ENCODE peak calls at places on chromosomes 7 and 10, in ten cellular contexts. P, U, Y, N, X, I, A, V, L and C are unnamed samples.

GRCh38 chr7:41977165-41977651 is 259.8 kb downstream of the GLI3 start:
- DNase-seq in P (no peak), U (no peak), Y (peak), N (peak), X (no peak), I (peak), A (no peak), V (no peak), L (no peak), C (no peak)

GRCh38 chr10:113709221-113709838 is 29.6 kb downstream of the CASP7 start:
- DNase-seq in P (no peak), U (no peak), Y (peak), N (no peak), X (no peak), I (peak), A (no peak), V (no peak), L (no peak), C (no peak)

GRCh38 chr7:130912086-130912909 is 178.3 kb upstream of the KLF14 start:
- DNase-seq in P (no peak), U (no peak), Y (peak), N (no peak), X (no peak), I (peak), A (no peak), V (no peak), L (no peak), C (peak)

GRCh38 chr10:68154211-68154497 is 44.9 kb downstream of the MYPN start:
- DNase-seq in P (no peak), U (peak), Y (peak), N (no peak), X (no peak), I (peak), A (peak), V (no peak), L (no peak), C (no peak)

GRCh38 chr10:12466701-12467100 is 117.4 kb downstream of the CAMK1D start:
- DNase-seq in P (no peak), U (no peak), Y (peak), N (no peak), X (no peak), I (peak), A (no peak), V (no peak), L (no peak), C (no peak)

GRCh38 chr10:45422862-45423659 is 49.0 kb downstream of the ALOX5 start:
- DNase-seq in P (no peak), U (no peak), Y (no peak), N (no peak), X (no peak), I (no peak), A (no peak), V (no peak), L (no peak), C (no peak)

GRCh38 chr7:24669971-24670591 is 87.2 kb downstream of the GSDME start:
- DNase-seq in P (no peak), U (no peak), Y (no peak), N (no peak), X (no peak), I (no peak), A (no peak), V (no peak), L (no peak), C (no peak)

GRCh38 chr7:36441344-36442022 is 51.8 kb downstream of the ANLN start:
- DNase-seq in P (no peak), U (no peak), Y (no peak), N (no peak), X (no peak), I (no peak), A (no peak), V (no peak), L (no peak), C (no peak)

GRCh38 chr7:99394188-99394502 is 14.3 kb downstream of the PDAP1 start:
- DNase-seq in P (no peak), U (no peak), Y (no peak), N (no peak), X (no peak), I (no peak), A (no peak), V (no peak), L (no peak), C (no peak)

GRCh38 chr7:104900525-104900924 is 113.5 kb upstream of the KMT2E start:
- DNase-seq in P (no peak), U (no peak), Y (no peak), N (no peak), X (no peak), I (no peak), A (no peak), V (no peak), L (no peak), C (no peak)

GRCh38 chr10:49758249-49758930 is 3.7 kb downstream of the OGDHL start:
- DNase-seq in P (no peak), U (no peak), Y (no peak), N (no peak), X (no peak), I (no peak), A (peak), V (no peak), L (no peak), C (no peak)

GRCh38 chr10:28266449-28267224 is 36.2 kb downstream of the MPP7 start:
- DNase-seq in P (no peak), U (no peak), Y (no peak), N (no peak), X (no peak), I (no peak), A (no peak), V (no peak), L (no peak), C (no peak)

GRCh38 chr10:64174666-64175265 is 653.6 kb downstream of the REEP3 start:
- DNase-seq in P (no peak), U (no peak), Y (no peak), N (no peak), X (no peak), I (no peak), A (no peak), V (no peak), L (no peak), C (no peak)

GRCh38 chr7:3927446-3928110 is 626.5 kb downstream of the SDK1 start:
- DNase-seq in P (no peak), U (no peak), Y (no peak), N (no peak), X (no peak), I (no peak), A (no peak), V (no peak), L (no peak), C (peak)

GRCh38 chr10:88270871-88271713 is 312.0 kb downstream of the RNLS start:
- DNase-seq in P (peak), U (peak), Y (no peak), N (no peak), X (peak), I (peak), A (no peak), V (no peak), L (no peak), C (no peak)

GRCh38 chr10:69636626-69637550 is 6.8 kb downstream of the FAM241B start:
- DNase-seq in P (no peak), U (no peak), Y (no peak), N (peak), X (no peak), I (no peak), A (peak), V (no peak), L (no peak), C (no peak)

GRCh38 chr10:98013776-98014175 is 16.6 kb downstream of the CRTAC1 start:
- DNase-seq in P (no peak), U (no peak), Y (no peak), N (no peak), X (no peak), I (no peak), A (no peak), V (no peak), L (no peak), C (no peak)

GRCh38 chr10:89138755-89139154 is 68.4 kb downstream of the CH25H start:
- DNase-seq in P (no peak), U (no peak), Y (peak), N (no peak), X (no peak), I (peak), A (no peak), V (no peak), L (no peak), C (no peak)

GRCh38 chr7:158774916-158775315 is 54.4 kb downstream of the ESYT2 start:
- DNase-seq in P (no peak), U (no peak), Y (no peak), N (no peak), X (no peak), I (peak), A (no peak), V (no peak), L (no peak), C (peak)

GRCh38 chr7:98192781-98193457 is 18.3 kb upstream of the BHLHA15 start:
- DNase-seq in P (no peak), U (no peak), Y (no peak), N (no peak), X (no peak), I (peak), A (no peak), V (no peak), L (no peak), C (no peak)

GRCh38 chr10:37957841-37958240 is 18.6 kb downstream of the ZNF25 start:
- DNase-seq in P (no peak), U (no peak), Y (no peak), N (no peak), X (no peak), I (no peak), A (no peak), V (no peak), L (no peak), C (no peak)

GRCh38 chr10:97531401-97531985 is 32.8 kb downstream of the UBTD1 start:
- DNase-seq in P (no peak), U (no peak), Y (peak), N (no peak), X (no peak), I (peak), A (no peak), V (no peak), L (no peak), C (no peak)

GRCh38 chr7:105752671-105753275 is 123.6 kb downstream of the ATXN7L1 start:
- DNase-seq in P (no peak), U (no peak), Y (no peak), N (no peak), X (no peak), I (no peak), A (no peak), V (no peak), L (no peak), C (no peak)

GRCh38 chr10:25815236-25815635 is 118.8 kb upstream of the MYO3A start:
- DNase-seq in P (no peak), U (no peak), Y (peak), N (no peak), X (no peak), I (no peak), A (no peak), V (no peak), L (no peak), C (no peak)

GRCh38 chr10:78830062-78830974 is 238.4 kb upstream of the ZMIZ1 start:
- DNase-seq in P (no peak), U (no peak), Y (no peak), N (no peak), X (no peak), I (peak), A (no peak), V (no peak), L (no peak), C (no peak)

GRCh38 chr10:78507761-78508160 is 474.1 kb downstream of the RPS24 start:
- DNase-seq in P (no peak), U (no peak), Y (no peak), N (no peak), X (no peak), I (no peak), A (no peak), V (no peak), L (no peak), C (peak)

GRCh38 chr10:77175631-77176222 is 461.9 kb downstream of the KCNMA1 start:
- DNase-seq in P (no peak), U (no peak), Y (no peak), N (no peak), X (no peak), I (no peak), A (no peak), V (no peak), L (no peak), C (no peak)

GRCh38 chr10:99832439-99832838 is 50.0 kb downstream of the ABCC2 start:
- DNase-seq in P (no peak), U (no peak), Y (no peak), N (no peak), X (no peak), I (no peak), A (no peak), V (no peak), L (no peak), C (no peak)

GRCh38 chr10:110433740-110434139 is 64.0 kb upstream of the DUSP5 start:
- DNase-seq in P (no peak), U (no peak), Y (no peak), N (no peak), X (no peak), I (no peak), A (peak), V (no peak), L (no peak), C (no peak)

GRCh38 chr10:101897633-101898032 is 54.0 kb upstream of the KCNIP2 start:
- DNase-seq in P (no peak), U (no peak), Y (peak), N (no peak), X (no peak), I (peak), A (no peak), V (no peak), L (no peak), C (no peak)

GRCh38 chr10:21427804-21428481 is 97.5 kb downstream of the SKIDA1 start:
- DNase-seq in P (no peak), U (no peak), Y (peak), N (peak), X (no peak), I (peak), A (no peak), V (no peak), L (no peak), C (no peak)

GRCh38 chr7:2934984-2935740 is 91.1 kb upstream of the GNA12 start:
- DNase-seq in P (no peak), U (no peak), Y (no peak), N (no peak), X (no peak), I (no peak), A (peak), V (no peak), L (peak), C (no peak)

GRCh38 chr7:35571596-35572240 is 123.2 kb downstream of the HERPUD2 start:
- DNase-seq in P (no peak), U (no peak), Y (no peak), N (no peak), X (no peak), I (no peak), A (no peak), V (no peak), L (no peak), C (no peak)

GRCh38 chr7:116122972-116123595 is 87.3 kb upstream of the TES start:
- DNase-seq in P (no peak), U (no peak), Y (peak), N (peak), X (no peak), I (peak), A (no peak), V (no peak), L (no peak), C (no peak)

GRCh38 chr10:127300868-127301321 is 104.5 kb upstream of the INSYN2A start:
- DNase-seq in P (no peak), U (no peak), Y (no peak), N (no peak), X (no peak), I (no peak), A (no peak), V (no peak), L (no peak), C (no peak)

GRCh38 chr10:127302343-127302742 is 106.0 kb upstream of the INSYN2A start:
- DNase-seq in P (no peak), U (no peak), Y (no peak), N (no peak), X (no peak), I (no peak), A (no peak), V (no peak), L (no peak), C (no peak)

GRCh38 chr10:127299956-127300689 is 103.7 kb upstream of the INSYN2A start:
- DNase-seq in P (no peak), U (no peak), Y (no peak), N (no peak), X (no peak), I (no peak), A (no peak), V (no peak), L (no peak), C (peak)

GRCh38 chr10:127303746-127304145 is 107.4 kb upstream of the INSYN2A start:
- DNase-seq in P (no peak), U (no peak), Y (no peak), N (no peak), X (no peak), I (no peak), A (no peak), V (no peak), L (no peak), C (no peak)

DNA sequence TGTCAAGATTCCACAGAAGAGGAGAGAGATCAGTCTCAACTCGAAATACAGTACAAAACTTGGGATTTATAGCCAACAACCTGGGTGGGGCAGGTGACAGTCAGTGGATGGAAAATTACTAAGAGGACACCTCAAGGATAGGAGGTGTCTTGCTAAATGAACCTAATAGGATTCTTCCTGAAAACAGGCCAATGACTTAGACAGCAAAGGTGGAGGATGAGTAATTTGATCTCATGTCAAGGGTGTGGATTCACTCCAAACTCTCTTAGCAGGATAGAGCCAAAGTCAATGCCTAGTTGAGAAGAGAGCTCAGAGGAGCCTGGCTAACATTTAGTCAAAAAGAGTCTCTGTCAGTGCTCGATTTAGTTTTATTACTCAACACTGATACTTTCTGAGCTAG is 106.7 kb upstream of the INSYN2A start:
- DNase-seq in P (no peak), U (no peak), Y (no peak), N (no peak), X (no peak), I (no peak), A (no peak), V (no peak), L (no peak), C (no peak)
- H3K27ac ChIP-seq in P (no peak), U (no peak), Y (no peak), N (no peak), X (no peak), I (no peak), A (no peak), V (no peak), L (no peak), C (no peak)

DNA sequence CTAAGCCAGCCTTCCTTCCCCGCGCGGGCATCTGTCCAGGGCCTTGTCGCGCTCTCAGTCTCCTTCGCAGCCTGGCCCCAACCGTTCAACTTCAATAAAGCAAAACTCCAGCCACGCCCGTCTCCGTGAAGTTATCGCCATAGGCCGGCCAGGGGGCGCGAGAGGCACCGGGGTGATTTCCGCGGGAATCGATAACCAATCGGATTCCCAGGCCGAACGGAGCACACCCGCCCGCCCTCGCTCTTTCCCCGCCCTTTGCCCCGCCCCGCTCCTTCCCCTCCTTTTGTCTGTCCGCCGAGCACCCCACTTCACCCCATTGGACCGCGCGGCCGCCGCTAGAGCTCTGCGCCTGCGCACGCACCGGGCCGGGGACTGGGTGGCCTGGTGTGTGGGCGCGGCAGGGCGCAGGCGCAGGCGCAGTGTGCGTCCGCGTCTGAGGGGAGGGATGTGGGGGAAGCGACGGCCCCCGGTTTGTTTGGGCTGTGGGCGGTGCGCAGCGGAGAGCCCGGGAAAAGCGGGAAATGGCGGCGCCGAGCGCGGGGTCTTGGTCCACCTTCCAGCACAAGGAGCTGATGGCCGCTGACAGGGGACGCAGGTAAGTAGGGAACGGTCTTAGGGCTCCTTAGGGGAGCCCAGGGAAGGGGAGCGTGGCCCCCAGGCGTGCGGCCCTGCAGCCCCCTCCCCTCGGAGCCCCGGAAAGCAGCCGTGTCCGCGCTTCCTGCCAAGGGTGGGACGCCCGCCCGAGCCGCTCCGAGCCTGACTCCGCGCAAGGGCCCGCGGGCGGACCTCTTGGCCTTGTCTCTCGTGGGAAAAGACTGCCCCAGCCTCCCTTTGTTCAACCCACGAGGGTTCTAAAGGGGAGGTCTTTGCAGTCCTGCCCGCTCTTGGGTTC is at the start of gene CASP2:
- DNase-seq in P (peak), U (peak), Y (peak), N (peak), X (peak), I (peak), A (peak), V (peak), L (peak), C (no peak)
- TF ChIP-seq CTCF in P (peak), U (no peak), Y (peak), N (no peak), X (peak), I (peak), A (peak), V (peak), L (peak), C (no peak)

GRCh38 chr10:35643151-35643975 is 1.3 kb upstream of the FZD8 start:
- DNase-seq in P (no peak), U (peak), Y (peak), N (no peak), X (no peak), I (peak), A (peak), V (peak), L (peak), C (no peak)
- H3K27ac ChIP-seq in P (no peak), U (peak), Y (no peak), N (no peak), X (no peak), I (no peak), A (peak), V (peak), L (peak), C (peak)

GRCh38 chr7:26444554-26444953 is 152.9 kb downstream of the SNX10 start:
- DNase-seq in P (no peak), U (no peak), Y (no peak), N (no peak), X (no peak), I (no peak), A (no peak), V (no peak), L (no peak), C (no peak)
- TF ChIP-seq CTCF in P (no peak), U (no peak), Y (no peak), N (no peak), X (no peak), I (no peak), A (no peak), V (no peak), L (no peak), C (no peak)

GRCh38 chr7:1559626-1560590 is 3.9 kb upstream of the TMEM184A start:
- DNase-seq in P (no peak), U (no peak), Y (no peak), N (no peak), X (no peak), I (no peak), A (no peak), V (no peak), L (no peak), C (no peak)
- H3K27ac ChIP-seq in P (no peak), U (no peak), Y (no peak), N (peak), X (no peak), I (no peak), A (no peak), V (no peak), L (no peak), C (peak)

DNA sequence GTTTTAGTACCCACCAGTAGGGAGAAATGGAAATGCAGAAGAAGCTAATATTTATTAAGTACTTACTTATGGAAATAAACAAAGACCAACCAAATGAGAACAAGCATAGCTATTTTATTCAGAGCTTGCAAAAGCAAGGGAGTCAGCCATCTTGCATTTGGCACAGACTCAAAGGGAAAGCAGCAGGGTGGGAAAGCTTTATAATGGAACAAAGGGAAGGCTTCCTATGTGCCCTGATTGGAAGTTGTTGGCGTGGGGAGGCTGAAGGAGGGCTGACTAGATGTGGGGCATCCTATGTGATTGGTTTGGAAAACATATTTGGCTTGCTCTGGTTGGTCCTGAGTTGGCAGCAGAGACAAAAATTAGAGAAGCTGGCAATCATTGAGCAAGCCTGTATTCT is 595.3 kb upstream of the GHITM start:
- DNase-seq in P (no peak), U (no peak), Y (no peak), N (no peak), X (no peak), I (no peak), A (no peak), V (no peak), L (no peak), C (no peak)
- TF ChIP-seq CTCF in P (no peak), U (no peak), Y (no peak), N (no peak), X (no peak), I (no peak), A (no peak), V (no peak), L (no peak), C (no peak)

DNA sequence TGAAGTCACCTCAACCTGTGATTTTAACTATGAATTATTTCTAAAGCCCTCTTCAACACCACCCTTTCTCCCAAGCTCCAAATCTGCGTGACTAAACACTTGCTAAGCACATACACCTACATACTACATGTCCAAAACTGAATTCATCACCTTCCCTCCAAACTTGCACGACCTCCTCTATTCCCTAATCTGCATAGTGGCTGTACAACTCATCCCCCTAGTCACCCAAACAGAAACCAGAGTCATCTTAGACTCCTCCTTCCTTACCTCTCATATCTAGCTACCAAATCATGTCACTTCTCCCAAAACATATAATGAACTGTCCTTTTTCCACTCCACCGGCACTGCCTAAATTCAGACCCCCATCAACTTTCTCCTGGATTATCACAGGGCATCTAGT is 16.2 kb downstream of the ARHGAP21 start:
- DNase-seq in P (no peak), U (no peak), Y (no peak), N (no peak), X (no peak), I (no peak), A (no peak), V (no peak), L (no peak), C (no peak)
- H3K27ac ChIP-seq in P (no peak), U (no peak), Y (peak), N (no peak), X (no peak), I (no peak), A (no peak), V (no peak), L (no peak), C (peak)